ENCODE peak calls at places on chromosome 14, in seven cellular contexts. One of them, this sample, is unnamed.

GRCh38 chr14:34059925-34060746 is 109.3 kb upstream of the EGLN3 start:
- DNase-seq in K562: peak
- DNase-seq in SK-N-SH: peak
- DNase-seq in HepG2: peak
- DNase-seq in HCT116: no peak
- DNase-seq in H1: no peak
- DNase-seq in GM12878: no peak
- DNase-seq in this sample: peak

GRCh38 chr14:94401083-94401482 is 12.7 kb upstream of the SERPINA1 start:
- DNase-seq in K562: no peak
- DNase-seq in SK-N-SH: no peak
- DNase-seq in HepG2: no peak
- DNase-seq in HCT116: no peak
- DNase-seq in H1: no peak
- DNase-seq in GM12878: no peak
- DNase-seq in this sample: no peak

GRCh38 chr14:68696721-68697495 is 96.0 kb downstream of the ZFP36L1 start:
- DNase-seq in K562: no peak
- DNase-seq in SK-N-SH: no peak
- DNase-seq in HepG2: no peak
- DNase-seq in HCT116: no peak
- DNase-seq in H1: no peak
- DNase-seq in GM12878: no peak
- DNase-seq in this sample: no peak

GRCh38 chr14:39376671-39377403 is 55.4 kb downstream of the FBXO33 start:
- DNase-seq in K562: no peak
- DNase-seq in SK-N-SH: no peak
- DNase-seq in HepG2: peak
- DNase-seq in HCT116: peak
- DNase-seq in H1: no peak
- DNase-seq in GM12878: no peak
- DNase-seq in this sample: no peak

GRCh38 chr14:101359221-101360044 is 201.9 kb upstream of the DIO3 start:
- DNase-seq in K562: no peak
- DNase-seq in SK-N-SH: no peak
- DNase-seq in HepG2: no peak
- DNase-seq in HCT116: no peak
- DNase-seq in H1: no peak
- DNase-seq in GM12878: no peak
- DNase-seq in this sample: no peak

GRCh38 chr14:63229330-63230059 is 25.3 kb downstream of the RHOJ start:
- DNase-seq in K562: no peak
- DNase-seq in SK-N-SH: no peak
- DNase-seq in HepG2: no peak
- DNase-seq in HCT116: no peak
- DNase-seq in H1: no peak
- DNase-seq in GM12878: no peak
- DNase-seq in this sample: no peak

GRCh38 chr14:92644166-92644565 is 104.3 kb downstream of the LGMN start:
- DNase-seq in K562: no peak
- DNase-seq in SK-N-SH: no peak
- DNase-seq in HepG2: no peak
- DNase-seq in HCT116: peak
- DNase-seq in H1: no peak
- DNase-seq in GM12878: no peak
- DNase-seq in this sample: peak

GRCh38 chr14:74654931-74655330 is 42.9 kb upstream of the LTBP2 start:
- DNase-seq in K562: no peak
- DNase-seq in SK-N-SH: no peak
- DNase-seq in HepG2: no peak
- DNase-seq in HCT116: no peak
- DNase-seq in H1: no peak
- DNase-seq in GM12878: no peak
- DNase-seq in this sample: no peak

GRCh38 chr14:92546347-92547053 is 32.9 kb downstream of the RIN3 start:
- DNase-seq in K562: no peak
- DNase-seq in SK-N-SH: peak
- DNase-seq in HepG2: no peak
- DNase-seq in HCT116: no peak
- DNase-seq in H1: no peak
- DNase-seq in GM12878: no peak
- DNase-seq in this sample: no peak

GRCh38 chr14:21428930-21429329 is 27.0 kb downstream of the CHD8 start:
- DNase-seq in K562: no peak
- DNase-seq in SK-N-SH: no peak
- DNase-seq in HepG2: no peak
- DNase-seq in HCT116: no peak
- DNase-seq in H1: no peak
- DNase-seq in GM12878: no peak
- DNase-seq in this sample: no peak

GRCh38 chr14:68333265-68333664 is 459.6 kb downstream of the ZFP36L1 start:
- DNase-seq in K562: no peak
- DNase-seq in SK-N-SH: no peak
- DNase-seq in HepG2: no peak
- DNase-seq in HCT116: no peak
- DNase-seq in H1: no peak
- DNase-seq in GM12878: no peak
- DNase-seq in this sample: no peak

GRCh38 chr14:104677506-104678332 is 11.7 kb upstream of the INF2 start:
- DNase-seq in K562: peak
- DNase-seq in SK-N-SH: no peak
- DNase-seq in HepG2: no peak
- DNase-seq in HCT116: no peak
- DNase-seq in H1: no peak
- DNase-seq in GM12878: no peak
- DNase-seq in this sample: peak

GRCh38 chr14:94001501-94002396 is 4.6 kb downstream of the CCDC197 start:
- DNase-seq in K562: peak
- DNase-seq in SK-N-SH: peak
- DNase-seq in HepG2: peak
- DNase-seq in HCT116: peak
- DNase-seq in H1: peak
- DNase-seq in GM12878: no peak
- DNase-seq in this sample: peak

GRCh38 chr14:26589998-26590397 is 7.8 kb downstream of the NOVA1 start:
- DNase-seq in K562: no peak
- DNase-seq in SK-N-SH: no peak
- DNase-seq in HepG2: no peak
- DNase-seq in HCT116: no peak
- DNase-seq in H1: no peak
- DNase-seq in GM12878: no peak
- DNase-seq in this sample: no peak

GRCh38 chr14:57979376-57980048 is 113.6 kb upstream of the SLC35F4 start:
- DNase-seq in K562: no peak
- DNase-seq in SK-N-SH: no peak
- DNase-seq in HepG2: no peak
- DNase-seq in HCT116: no peak
- DNase-seq in H1: no peak
- DNase-seq in GM12878: no peak
- DNase-seq in this sample: no peak

GRCh38 chr14:73472182-73473114 is 14.1 kb upstream of the NUMB start:
- DNase-seq in K562: peak
- DNase-seq in SK-N-SH: peak
- DNase-seq in HepG2: peak
- DNase-seq in HCT116: peak
- DNase-seq in H1: no peak
- DNase-seq in GM12878: peak
- DNase-seq in this sample: peak

GRCh38 chr14:42854061-42854460 is 1247.4 kb downstream of the LRFN5 start:
- DNase-seq in K562: no peak
- DNase-seq in SK-N-SH: no peak
- DNase-seq in HepG2: no peak
- DNase-seq in HCT116: no peak
- DNase-seq in H1: no peak
- DNase-seq in GM12878: no peak
- DNase-seq in this sample: no peak

GRCh38 chr14:21070083-21070609 is at the start of gene ARHGEF40:
- DNase-seq in K562: peak
- DNase-seq in SK-N-SH: peak
- DNase-seq in HepG2: no peak
- DNase-seq in HCT116: no peak
- DNase-seq in H1: no peak
- DNase-seq in GM12878: no peak
- DNase-seq in this sample: peak

GRCh38 chr14:69171569-69171968 is 18.6 kb upstream of the DCAF5 start:
- DNase-seq in K562: no peak
- DNase-seq in SK-N-SH: no peak
- DNase-seq in HepG2: no peak
- DNase-seq in HCT116: no peak
- DNase-seq in H1: no peak
- DNase-seq in GM12878: no peak
- DNase-seq in this sample: no peak

GRCh38 chr14:81766597-81766996 is 232.9 kb upstream of the SEL1L start:
- DNase-seq in K562: no peak
- DNase-seq in SK-N-SH: no peak
- DNase-seq in HepG2: no peak
- DNase-seq in HCT116: no peak
- DNase-seq in H1: no peak
- DNase-seq in GM12878: no peak
- DNase-seq in this sample: no peak

GRCh38 chr14:54572316-54572715 is 5.4 kb downstream of the SAMD4A start:
- DNase-seq in K562: peak
- DNase-seq in SK-N-SH: peak
- DNase-seq in HepG2: peak
- DNase-seq in HCT116: no peak
- DNase-seq in H1: no peak
- DNase-seq in GM12878: no peak
- DNase-seq in this sample: no peak

GRCh38 chr14:74501135-74501614 is 7.6 kb downstream of the ISCA2 start:
- DNase-seq in K562: peak
- DNase-seq in SK-N-SH: peak
- DNase-seq in HepG2: peak
- DNase-seq in HCT116: no peak
- DNase-seq in H1: peak
- DNase-seq in GM12878: no peak
- DNase-seq in this sample: peak

GRCh38 chr14:63986789-63987533 is 134.2 kb downstream of the SYNE2 start:
- DNase-seq in K562: no peak
- DNase-seq in SK-N-SH: no peak
- DNase-seq in HepG2: no peak
- DNase-seq in HCT116: no peak
- DNase-seq in H1: no peak
- DNase-seq in GM12878: no peak
- DNase-seq in this sample: no peak

GRCh38 chr14:63535918-63536317 is 7.3 kb downstream of the PPP2R5E start:
- DNase-seq in K562: no peak
- DNase-seq in SK-N-SH: no peak
- DNase-seq in HepG2: no peak
- DNase-seq in HCT116: no peak
- DNase-seq in H1: no peak
- DNase-seq in GM12878: no peak
- DNase-seq in this sample: no peak

GRCh38 chr14:23396126-23396525 is 11.9 kb downstream of the MYH6 start:
- DNase-seq in K562: no peak
- DNase-seq in SK-N-SH: no peak
- DNase-seq in HepG2: no peak
- DNase-seq in HCT116: no peak
- DNase-seq in H1: no peak
- DNase-seq in GM12878: no peak
- DNase-seq in this sample: no peak
- TF ChIP-seq JUND in K562: no peak
- TF ChIP-seq JUND in SK-N-SH: no peak
- TF ChIP-seq JUND in HepG2: no peak
- TF ChIP-seq JUND in HCT116: no peak
- TF ChIP-seq JUND in H1: no peak
- TF ChIP-seq JUND in GM12878: no peak
- TF ChIP-seq JUND in this sample: no peak

GRCh38 chr14:99571303-99571986 is 32.6 kb downstream of the CCDC85C start:
- DNase-seq in K562: no peak
- DNase-seq in SK-N-SH: no peak
- DNase-seq in HepG2: no peak
- DNase-seq in HCT116: no peak
- DNase-seq in H1: no peak
- DNase-seq in GM12878: no peak
- DNase-seq in this sample: peak
- TF ChIP-seq JUND in K562: no peak
- TF ChIP-seq JUND in SK-N-SH: no peak
- TF ChIP-seq JUND in HepG2: no peak
- TF ChIP-seq JUND in HCT116: no peak
- TF ChIP-seq JUND in H1: no peak
- TF ChIP-seq JUND in GM12878: no peak
- TF ChIP-seq JUND in this sample: no peak

DNA sequence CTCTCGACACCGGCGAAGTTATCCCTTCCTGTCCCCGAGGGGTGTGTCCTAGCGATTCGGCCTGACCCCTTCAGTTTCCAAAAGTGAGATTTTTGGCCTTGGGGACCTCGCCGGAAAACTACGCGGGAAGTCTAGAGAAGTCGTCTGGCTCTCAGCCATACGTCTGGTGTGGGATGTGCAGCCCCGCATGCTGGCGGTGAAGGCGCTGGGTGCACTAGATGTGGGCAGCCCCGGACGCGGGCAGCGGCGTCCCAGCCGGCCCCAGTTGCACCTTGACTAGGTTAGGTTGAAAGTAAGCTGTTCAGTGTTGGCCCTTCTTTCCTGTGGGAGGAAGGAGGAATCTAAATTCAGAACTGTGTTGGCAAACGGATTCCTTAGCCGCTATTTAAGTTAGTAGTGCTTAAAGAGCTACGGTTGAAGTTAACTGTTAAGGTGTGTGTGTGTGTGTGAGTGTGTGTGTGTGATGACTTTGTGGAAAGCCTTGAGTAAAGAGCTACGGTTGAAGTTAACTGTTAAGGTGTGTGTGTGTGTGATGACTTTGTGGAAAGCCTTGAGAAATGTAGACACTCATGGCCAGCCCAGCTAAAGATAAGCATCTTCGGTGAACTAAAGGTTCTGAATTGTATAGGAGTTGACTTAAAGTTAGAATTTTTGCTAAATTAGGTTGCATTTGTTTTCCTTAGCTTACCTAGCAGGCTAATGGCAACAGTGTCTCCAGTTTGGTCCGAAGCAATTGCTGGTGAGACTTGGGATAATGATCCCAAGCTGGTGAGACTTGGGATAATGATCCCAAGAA is 1.2 kb downstream of the KTN1 start:
- DNase-seq in K562: peak
- DNase-seq in SK-N-SH: peak
- DNase-seq in HepG2: peak
- DNase-seq in HCT116: no peak
- DNase-seq in H1: no peak
- DNase-seq in GM12878: no peak
- DNase-seq in this sample: peak
- TF ChIP-seq JUND in K562: no peak
- TF ChIP-seq JUND in SK-N-SH: no peak
- TF ChIP-seq JUND in HepG2: no peak
- TF ChIP-seq JUND in HCT116: no peak
- TF ChIP-seq JUND in H1: no peak
- TF ChIP-seq JUND in GM12878: no peak
- TF ChIP-seq JUND in this sample: no peak

DNA sequence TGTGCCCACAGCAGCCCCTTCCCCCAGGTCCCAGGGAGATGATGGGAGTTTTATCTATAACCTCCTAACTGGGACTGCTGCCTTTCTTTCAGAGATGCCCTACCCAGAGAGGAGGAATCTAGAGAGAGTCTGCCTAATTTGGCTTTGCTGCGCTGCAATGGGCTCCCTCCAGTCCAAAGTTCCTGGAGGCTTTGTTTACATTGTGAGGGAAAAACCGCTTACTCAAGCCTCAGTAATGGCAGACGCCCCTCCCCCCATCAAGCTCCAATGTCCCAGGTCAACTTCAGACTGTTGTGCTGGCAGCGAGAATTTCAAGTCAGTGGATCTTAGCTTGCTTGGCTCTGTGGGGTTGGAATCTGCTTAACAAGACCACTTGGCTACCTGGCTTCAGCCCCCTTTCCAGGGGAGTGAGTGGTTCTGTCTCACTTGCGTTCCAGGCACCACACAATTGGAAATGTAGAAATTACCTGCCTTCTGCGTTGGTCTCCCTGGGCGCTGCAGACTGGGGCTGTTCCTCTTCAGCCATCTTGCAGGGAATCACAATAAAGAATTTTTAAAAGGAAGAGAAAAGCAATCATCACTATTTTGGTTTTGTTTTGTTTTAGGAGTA is 262.5 kb downstream of the FOXG1 start:
- DNase-seq in K562: peak
- DNase-seq in SK-N-SH: no peak
- DNase-seq in HepG2: peak
- DNase-seq in HCT116: no peak
- DNase-seq in H1: peak
- DNase-seq in GM12878: no peak
- DNase-seq in this sample: no peak
- TF ChIP-seq JUND in K562: no peak
- TF ChIP-seq JUND in SK-N-SH: no peak
- TF ChIP-seq JUND in HepG2: peak
- TF ChIP-seq JUND in HCT116: no peak
- TF ChIP-seq JUND in H1: no peak
- TF ChIP-seq JUND in GM12878: no peak
- TF ChIP-seq JUND in this sample: no peak

This sample was measured in T47D.